ENCODE peak calls at places on chromosomes 12 and 14, in nine cellular contexts. A, I, E, Z, Q, X, J, P and W are unnamed samples.

GRCh38 chr14:73762375-73762822 is 48.2 kb upstream of the PNMA1 start:
- DNase-seq in Z (no peak), P (no peak), J (no peak), I (no peak), Q (no peak), A (no peak), E (no peak), X (no peak), W (no peak)

GRCh38 chr12:119156401-119156800 is 22.3 kb upstream of the HSPB8 start:
- DNase-seq in Z (no peak), Q (no peak), J (no peak), P (no peak), X (peak), I (no peak), A (no peak), E (no peak), W (no peak)

GRCh38 chr14:68774771-68775613 is 17.9 kb downstream of the ZFP36L1 start:
- DNase-seq in Z (peak), Q (no peak), A (no peak), I (peak), P (no peak), X (no peak), E (peak), J (peak), W (no peak)

GRCh38 chr12:33222357-33222756 is 217.3 kb downstream of the SYT10 start:
- DNase-seq in E (no peak), J (no peak), A (no peak), Q (no peak), I (no peak), X (no peak), Z (no peak), P (no peak), W (no peak)

GRCh38 chr14:102239231-102239630 is 65.7 kb downstream of the MOK start:
- DNase-seq in X (no peak), E (no peak), J (no peak), Z (no peak), Q (no peak), I (no peak), P (no peak), A (no peak), W (no peak)

GRCh38 chr12:19230896-19231295 is 101.4 kb downstream of the PLEKHA5 start:
- DNase-seq in J (no peak), E (no peak), I (no peak), Q (no peak), P (no peak), X (no peak), A (no peak), Z (no peak), W (no peak)

GRCh38 chr14:35296505-35296904 is 4.3 kb downstream of the PSMA6 start:
- DNase-seq in J (no peak), X (no peak), P (no peak), Z (no peak), A (no peak), I (no peak), E (no peak), Q (no peak), W (no peak)

GRCh38 chr12:48788852-48789775 is at the start of gene ADCY6:
- DNase-seq in P (no peak), Z (peak), E (peak), I (peak), A (no peak), J (no peak), Q (peak), X (peak), W (no peak)